ENCODE peak calls at places on chromosomes 7 and 10, in ten cellular contexts. One of them, this sample, is unnamed.

GRCh38 chr10:4280481-4281206 is 495.6 kb upstream of the KLF6 start:
- DNase-seq in BJ: no peak
- DNase-seq in AG10803: peak
- DNase-seq in CD8-positive, alpha-beta T cell: no peak
- DNase-seq in fibroblast of mammary gland: peak
- DNase-seq in hepatocyte: no peak
- DNase-seq in mesenchymal stem cell: peak
- DNase-seq in NT2/D1: no peak
- DNase-seq in cardiac muscle cell: no peak
- DNase-seq in heart left ventricle: no peak
- DNase-seq in this sample: peak

GRCh38 chr7:155918720-155919399 is 106.6 kb upstream of the SHH start:
- DNase-seq in mesenchymal stem cell: peak
- DNase-seq in AG10803: no peak
- DNase-seq in BJ: no peak
- DNase-seq in hepatocyte: peak
- DNase-seq in fibroblast of mammary gland: peak
- DNase-seq in NT2/D1: no peak
- DNase-seq in cardiac muscle cell: no peak
- DNase-seq in CD8-positive, alpha-beta T cell: no peak
- DNase-seq in heart left ventricle: no peak
- DNase-seq in this sample: peak

GRCh38 chr7:94366163-94366562 is 28.5 kb upstream of the COL1A2 start:
- DNase-seq in cardiac muscle cell: no peak
- DNase-seq in AG10803: no peak
- DNase-seq in mesenchymal stem cell: no peak
- DNase-seq in fibroblast of mammary gland: no peak
- DNase-seq in NT2/D1: no peak
- DNase-seq in heart left ventricle: no peak
- DNase-seq in CD8-positive, alpha-beta T cell: no peak
- DNase-seq in BJ: no peak
- DNase-seq in hepatocyte: no peak
- DNase-seq in this sample: no peak

GRCh38 chr7:122675011-122675410 is 23.9 kb downstream of the RNF133 start:
- DNase-seq in NT2/D1: no peak
- DNase-seq in hepatocyte: no peak
- DNase-seq in AG10803: no peak
- DNase-seq in cardiac muscle cell: no peak
- DNase-seq in heart left ventricle: no peak
- DNase-seq in BJ: no peak
- DNase-seq in CD8-positive, alpha-beta T cell: no peak
- DNase-seq in mesenchymal stem cell: no peak
- DNase-seq in fibroblast of mammary gland: peak
- DNase-seq in this sample: no peak

GRCh38 chr7:112074464-112074863 is 131.7 kb downstream of the DOCK4 start:
- DNase-seq in fibroblast of mammary gland: no peak
- DNase-seq in cardiac muscle cell: no peak
- DNase-seq in CD8-positive, alpha-beta T cell: no peak
- DNase-seq in AG10803: no peak
- DNase-seq in hepatocyte: no peak
- DNase-seq in NT2/D1: no peak
- DNase-seq in heart left ventricle: no peak
- DNase-seq in BJ: no peak
- DNase-seq in mesenchymal stem cell: no peak
- DNase-seq in this sample: no peak

GRCh38 chr10:58137813-58138212 is 129.9 kb downstream of the IPMK start:
- DNase-seq in BJ: no peak
- DNase-seq in AG10803: no peak
- DNase-seq in fibroblast of mammary gland: no peak
- DNase-seq in cardiac muscle cell: no peak
- DNase-seq in mesenchymal stem cell: no peak
- DNase-seq in hepatocyte: no peak
- DNase-seq in heart left ventricle: no peak
- DNase-seq in NT2/D1: no peak
- DNase-seq in CD8-positive, alpha-beta T cell: no peak
- DNase-seq in this sample: no peak

GRCh38 chr7:96349572-96349971 is 27.7 kb upstream of the SLC25A13 start:
- DNase-seq in heart left ventricle: no peak
- DNase-seq in cardiac muscle cell: no peak
- DNase-seq in CD8-positive, alpha-beta T cell: no peak
- DNase-seq in BJ: no peak
- DNase-seq in AG10803: no peak
- DNase-seq in NT2/D1: no peak
- DNase-seq in hepatocyte: peak
- DNase-seq in fibroblast of mammary gland: no peak
- DNase-seq in mesenchymal stem cell: peak
- DNase-seq in this sample: no peak

GRCh38 chr7:140326116-140326928 is 72.0 kb downstream of the SLC37A3 start:
- DNase-seq in cardiac muscle cell: peak
- DNase-seq in NT2/D1: no peak
- DNase-seq in mesenchymal stem cell: peak
- DNase-seq in hepatocyte: peak
- DNase-seq in CD8-positive, alpha-beta T cell: peak
- DNase-seq in heart left ventricle: peak
- DNase-seq in AG10803: peak
- DNase-seq in fibroblast of mammary gland: peak
- DNase-seq in BJ: no peak
- DNase-seq in this sample: peak

GRCh38 chr7:40429821-40430220 is 295.0 kb downstream of the SUGCT start:
- DNase-seq in NT2/D1: no peak
- DNase-seq in cardiac muscle cell: no peak
- DNase-seq in fibroblast of mammary gland: peak
- DNase-seq in CD8-positive, alpha-beta T cell: no peak
- DNase-seq in heart left ventricle: no peak
- DNase-seq in AG10803: no peak
- DNase-seq in hepatocyte: no peak
- DNase-seq in mesenchymal stem cell: no peak
- DNase-seq in BJ: no peak
- DNase-seq in this sample: peak

GRCh38 chr10:48968036-48968435 is 28.4 kb upstream of the LRRC18 start:
- DNase-seq in heart left ventricle: no peak
- DNase-seq in mesenchymal stem cell: no peak
- DNase-seq in NT2/D1: no peak
- DNase-seq in CD8-positive, alpha-beta T cell: no peak
- DNase-seq in hepatocyte: no peak
- DNase-seq in AG10803: no peak
- DNase-seq in BJ: no peak
- DNase-seq in fibroblast of mammary gland: no peak
- DNase-seq in cardiac muscle cell: no peak
- DNase-seq in this sample: no peak

GRCh38 chr7:50530771-50531170 is 34.4 kb downstream of the DDC start:
- DNase-seq in AG10803: no peak
- DNase-seq in heart left ventricle: no peak
- DNase-seq in cardiac muscle cell: no peak
- DNase-seq in NT2/D1: no peak
- DNase-seq in fibroblast of mammary gland: no peak
- DNase-seq in hepatocyte: no peak
- DNase-seq in BJ: no peak
- DNase-seq in mesenchymal stem cell: no peak
- DNase-seq in CD8-positive, alpha-beta T cell: no peak
- DNase-seq in this sample: no peak

GRCh38 chr7:98078197-98078870 is 28.3 kb upstream of the LMTK2 start:
- DNase-seq in CD8-positive, alpha-beta T cell: no peak
- DNase-seq in BJ: no peak
- DNase-seq in fibroblast of mammary gland: no peak
- DNase-seq in mesenchymal stem cell: no peak
- DNase-seq in heart left ventricle: no peak
- DNase-seq in cardiac muscle cell: no peak
- DNase-seq in AG10803: no peak
- DNase-seq in hepatocyte: no peak
- DNase-seq in NT2/D1: no peak
- DNase-seq in this sample: no peak

GRCh38 chr7:30923009-30923773 is 11.5 kb downstream of the AQP1 start:
- DNase-seq in cardiac muscle cell: no peak
- DNase-seq in mesenchymal stem cell: no peak
- DNase-seq in NT2/D1: no peak
- DNase-seq in CD8-positive, alpha-beta T cell: no peak
- DNase-seq in AG10803: no peak
- DNase-seq in BJ: no peak
- DNase-seq in heart left ventricle: peak
- DNase-seq in hepatocyte: no peak
- DNase-seq in fibroblast of mammary gland: no peak
- DNase-seq in this sample: no peak

GRCh38 chr10:121772406-121772805 is 155.4 kb downstream of the ATE1 start:
- DNase-seq in AG10803: peak
- DNase-seq in BJ: no peak
- DNase-seq in mesenchymal stem cell: no peak
- DNase-seq in NT2/D1: no peak
- DNase-seq in heart left ventricle: peak
- DNase-seq in CD8-positive, alpha-beta T cell: no peak
- DNase-seq in cardiac muscle cell: no peak
- DNase-seq in fibroblast of mammary gland: no peak
- DNase-seq in hepatocyte: no peak
- DNase-seq in this sample: peak

GRCh38 chr10:24341371-24341770 is 132.4 kb downstream of the KIAA1217 start:
- DNase-seq in BJ: no peak
- DNase-seq in heart left ventricle: no peak
- DNase-seq in NT2/D1: no peak
- DNase-seq in hepatocyte: no peak
- DNase-seq in mesenchymal stem cell: no peak
- DNase-seq in AG10803: no peak
- DNase-seq in CD8-positive, alpha-beta T cell: no peak
- DNase-seq in cardiac muscle cell: no peak
- DNase-seq in fibroblast of mammary gland: peak
- DNase-seq in this sample: peak

GRCh38 chr7:4612939-4613841 is 68.9 kb upstream of the FOXK1 start:
- DNase-seq in fibroblast of mammary gland: peak
- DNase-seq in BJ: no peak
- DNase-seq in AG10803: peak
- DNase-seq in heart left ventricle: peak
- DNase-seq in CD8-positive, alpha-beta T cell: no peak
- DNase-seq in NT2/D1: no peak
- DNase-seq in hepatocyte: no peak
- DNase-seq in cardiac muscle cell: no peak
- DNase-seq in mesenchymal stem cell: no peak
- DNase-seq in this sample: peak

GRCh38 chr7:92706563-92706962 is 116.4 kb upstream of the FAM133B start:
- DNase-seq in BJ: no peak
- DNase-seq in hepatocyte: no peak
- DNase-seq in mesenchymal stem cell: no peak
- DNase-seq in NT2/D1: no peak
- DNase-seq in fibroblast of mammary gland: no peak
- DNase-seq in CD8-positive, alpha-beta T cell: no peak
- DNase-seq in AG10803: no peak
- DNase-seq in heart left ventricle: no peak
- DNase-seq in cardiac muscle cell: no peak
- DNase-seq in this sample: no peak

GRCh38 chr7:121608785-121609184 is 212.7 kb upstream of the FAM3C start:
- DNase-seq in cardiac muscle cell: no peak
- DNase-seq in hepatocyte: no peak
- DNase-seq in mesenchymal stem cell: no peak
- DNase-seq in AG10803: no peak
- DNase-seq in NT2/D1: no peak
- DNase-seq in CD8-positive, alpha-beta T cell: no peak
- DNase-seq in fibroblast of mammary gland: no peak
- DNase-seq in BJ: no peak
- DNase-seq in heart left ventricle: no peak
- DNase-seq in this sample: no peak

DNA sequence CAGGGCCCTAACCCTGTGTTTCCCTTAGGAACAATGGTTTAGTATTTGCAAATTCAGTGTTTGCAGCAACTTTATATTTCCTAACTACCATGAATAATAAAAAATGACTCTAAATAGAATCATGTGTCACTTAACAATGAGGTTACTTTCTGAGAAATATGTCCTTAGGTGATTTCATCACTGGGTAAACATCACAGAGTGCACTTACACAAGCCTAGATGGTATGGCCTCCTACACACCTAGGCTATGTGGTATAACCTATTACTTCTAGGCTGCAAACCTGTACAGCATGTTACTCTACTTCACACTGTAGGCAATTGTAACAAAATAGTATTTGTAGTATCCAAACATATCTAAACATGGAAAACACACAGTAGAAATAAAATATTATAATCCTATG is 1174.6 kb upstream of the LRRTM3 start:
- DNase-seq in mesenchymal stem cell: no peak
- DNase-seq in NT2/D1: no peak
- DNase-seq in BJ: no peak
- DNase-seq in cardiac muscle cell: no peak
- DNase-seq in AG10803: no peak
- DNase-seq in fibroblast of mammary gland: no peak
- DNase-seq in CD8-positive, alpha-beta T cell: no peak
- DNase-seq in hepatocyte: peak
- DNase-seq in heart left ventricle: no peak
- DNase-seq in this sample: no peak
- H3K4me3 ChIP-seq in mesenchymal stem cell: no peak
- H3K4me3 ChIP-seq in NT2/D1: no peak
- H3K4me3 ChIP-seq in BJ: no peak
- H3K4me3 ChIP-seq in cardiac muscle cell: no peak
- H3K4me3 ChIP-seq in AG10803: no peak
- H3K4me3 ChIP-seq in fibroblast of mammary gland: no peak
- H3K4me3 ChIP-seq in CD8-positive, alpha-beta T cell: no peak
- H3K4me3 ChIP-seq in hepatocyte: no peak
- H3K4me3 ChIP-seq in heart left ventricle: no peak
- H3K4me3 ChIP-seq in this sample: no peak

DNA sequence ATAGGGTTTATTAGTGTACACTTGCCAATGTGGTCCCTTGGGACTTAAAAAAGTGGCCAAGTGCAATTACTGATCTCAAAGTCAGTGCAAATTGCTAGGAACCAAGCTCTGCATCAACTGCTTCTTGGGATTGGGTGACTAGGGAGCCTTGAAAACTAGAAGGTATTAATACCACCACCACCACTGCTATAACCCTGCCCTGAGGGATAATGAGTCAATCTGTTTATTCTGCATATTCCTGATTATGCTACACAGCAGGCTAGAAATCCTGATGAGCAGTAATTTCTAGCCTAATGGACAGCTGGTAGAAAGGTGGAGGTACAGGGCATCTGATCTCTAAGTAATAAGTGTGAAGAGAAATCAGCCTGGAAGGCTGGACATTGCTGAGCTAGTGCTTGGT is 555.0 kb downstream of the SORCS1 start:
- DNase-seq in CD8-positive, alpha-beta T cell: no peak
- DNase-seq in hepatocyte: no peak
- DNase-seq in mesenchymal stem cell: no peak
- DNase-seq in NT2/D1: no peak
- DNase-seq in cardiac muscle cell: no peak
- DNase-seq in fibroblast of mammary gland: peak
- DNase-seq in AG10803: no peak
- DNase-seq in heart left ventricle: no peak
- DNase-seq in BJ: no peak
- DNase-seq in this sample: no peak
- H3K4me3 ChIP-seq in CD8-positive, alpha-beta T cell: no peak
- H3K4me3 ChIP-seq in hepatocyte: no peak
- H3K4me3 ChIP-seq in mesenchymal stem cell: no peak
- H3K4me3 ChIP-seq in NT2/D1: no peak
- H3K4me3 ChIP-seq in cardiac muscle cell: no peak
- H3K4me3 ChIP-seq in fibroblast of mammary gland: no peak
- H3K4me3 ChIP-seq in AG10803: no peak
- H3K4me3 ChIP-seq in heart left ventricle: no peak
- H3K4me3 ChIP-seq in BJ: no peak
- H3K4me3 ChIP-seq in this sample: no peak

GRCh38 chr7:70701487-70701886 is 430.5 kb upstream of the GALNT17 start:
- DNase-seq in cardiac muscle cell: no peak
- DNase-seq in NT2/D1: no peak
- DNase-seq in CD8-positive, alpha-beta T cell: no peak
- DNase-seq in mesenchymal stem cell: no peak
- DNase-seq in BJ: no peak
- DNase-seq in fibroblast of mammary gland: no peak
- DNase-seq in heart left ventricle: no peak
- DNase-seq in hepatocyte: no peak
- DNase-seq in AG10803: no peak
- DNase-seq in this sample: no peak
- H3K4me3 ChIP-seq in cardiac muscle cell: no peak
- H3K4me3 ChIP-seq in NT2/D1: no peak
- H3K4me3 ChIP-seq in CD8-positive, alpha-beta T cell: no peak
- H3K4me3 ChIP-seq in mesenchymal stem cell: no peak
- H3K4me3 ChIP-seq in BJ: no peak
- H3K4me3 ChIP-seq in fibroblast of mammary gland: no peak
- H3K4me3 ChIP-seq in heart left ventricle: no peak
- H3K4me3 ChIP-seq in hepatocyte: no peak
- H3K4me3 ChIP-seq in AG10803: no peak
- H3K4me3 ChIP-seq in this sample: no peak

GRCh38 chr7:151056286-151057037 is 1.2 kb downstream of the CDK5 start:
- DNase-seq in BJ: no peak
- DNase-seq in NT2/D1: no peak
- DNase-seq in hepatocyte: peak
- DNase-seq in CD8-positive, alpha-beta T cell: no peak
- DNase-seq in fibroblast of mammary gland: no peak
- DNase-seq in cardiac muscle cell: no peak
- DNase-seq in heart left ventricle: no peak
- DNase-seq in mesenchymal stem cell: no peak
- DNase-seq in AG10803: no peak
- DNase-seq in this sample: no peak
- H3K4me3 ChIP-seq in BJ: peak
- H3K4me3 ChIP-seq in NT2/D1: peak
- H3K4me3 ChIP-seq in hepatocyte: peak
- H3K4me3 ChIP-seq in CD8-positive, alpha-beta T cell: no peak
- H3K4me3 ChIP-seq in fibroblast of mammary gland: no peak
- H3K4me3 ChIP-seq in cardiac muscle cell: peak
- H3K4me3 ChIP-seq in heart left ventricle: peak
- H3K4me3 ChIP-seq in mesenchymal stem cell: no peak
- H3K4me3 ChIP-seq in AG10803: peak
- H3K4me3 ChIP-seq in this sample: peak